ENCODE peak calls at places on chromosome 1, in six cellular contexts. C, Y, E, K, W and U are unnamed samples.

GRCh38 chr1:76040327-76040868 is 34.1 kb upstream of the ST6GALNAC3 start:
- DNase-seq in C (no peak), Y (no peak), E (no peak), K (no peak), W (no peak), U (no peak)

GRCh38 chr1:230307213-230307612 is 118.9 kb downstream of the PGBD5 start:
- DNase-seq in C (no peak), Y (no peak), E (no peak), K (no peak), W (no peak), U (no peak)

GRCh38 chr1:218165687-218166088 is 119.4 kb upstream of the RRP15 start:
- DNase-seq in C (no peak), Y (no peak), E (no peak), K (no peak), W (no peak), U (no peak)

GRCh38 chr1:198876371-198876871 is 237.6 kb downstream of the PTPRC start:
- DNase-seq in C (no peak), Y (no peak), E (no peak), K (no peak), W (no peak), U (no peak)

GRCh38 chr1:227781314-227781930 is 34.1 kb upstream of the PRSS38 start:
- DNase-seq in C (no peak), Y (no peak), E (peak; percentile 7), K (no peak), W (no peak), U (no peak)

GRCh38 chr1:214574598-214575411 is 23.4 kb upstream of the PTPN14 start:
- DNase-seq in C (no peak), Y (no peak), E (no peak), K (no peak), W (no peak), U (no peak)

GRCh38 chr1:18429654-18430053 is 51.1 kb upstream of the KLHDC7A start:
- DNase-seq in C (no peak), Y (no peak), E (no peak), K (no peak), W (no peak), U (no peak)

GRCh38 chr1:1573843-1574720 is 581 bp downstream of the SSU72 start:
- DNase-seq in C (peak; percentile 61), Y (no peak), E (peak; percentile 67), K (peak; percentile 84), W (peak; percentile 56), U (peak; percentile 85)

GRCh38 chr1:229325873-229326502 is 16.9 kb downstream of the CCSAP start:
- DNase-seq in C (no peak), Y (no peak), E (no peak), K (no peak), W (no peak), U (no peak)

GRCh38 chr1:78121650-78122210 is 76.0 kb downstream of the GIPC2 start:
- DNase-seq in C (no peak), Y (no peak), E (no peak), K (no peak), W (no peak), U (no peak)

GRCh38 chr1:173988068-173988467 is 34.1 kb downstream of the RC3H1 start:
- DNase-seq in C (no peak), Y (no peak), E (no peak), K (no peak), W (no peak), U (no peak)

GRCh38 chr1:20600156-20600555 is 11.3 kb downstream of the CDA start:
- DNase-seq in C (no peak), Y (no peak), E (no peak), K (no peak), W (no peak), U (no peak)

GRCh38 chr1:243710467-243710866 is 139.6 kb downstream of the AKT3 start:
- DNase-seq in C (no peak), Y (no peak), E (no peak), K (no peak), W (no peak), U (no peak)

GRCh38 chr1:218266356-218266755 is 18.7 kb upstream of the RRP15 start:
- DNase-seq in C (no peak), Y (no peak), E (no peak), K (no peak), W (no peak), U (no peak)

GRCh38 chr1:21891081-21891480 is 46.0 kb downstream of the HSPG2 start:
- DNase-seq in C (no peak), Y (no peak), E (no peak), K (no peak), W (no peak), U (no peak)

GRCh38 chr1:228743405-228743804 is 8.1 kb downstream of the RHOU start:
- DNase-seq in C (no peak), Y (no peak), E (no peak), K (no peak), W (no peak), U (no peak)

GRCh38 chr1:88655685-88656299 is 28.3 kb upstream of the PKN2 start:
- DNase-seq in C (no peak), Y (no peak), E (no peak), K (no peak), W (no peak), U (no peak)

GRCh38 chr1:36023098-36023769 is 60.7 kb upstream of the TEKT2 start:
- DNase-seq in C (no peak), Y (no peak), E (no peak), K (no peak), W (no peak), U (no peak)

GRCh38 chr1:91278754-91279153 is 125.9 kb downstream of the HFM1 start:
- DNase-seq in C (no peak), Y (no peak), E (no peak), K (no peak), W (no peak), U (no peak)

GRCh38 chr1:197444754-197445153 is 176.7 kb downstream of the CRB1 start:
- DNase-seq in C (no peak), Y (no peak), E (no peak), K (no peak), W (no peak), U (no peak)